ENCODE peak calls at places on chromosome X, in five cellular contexts. N is HepG2, O is SK-N-SH, I is K562, M is GM12878. T is an unnamed sample.

GRCh38 chrX:121671649-121672048 is 624.2 kb downstream of the GLUD2 start:
- DNase-seq in N (no peak), O (no peak), I (no peak), M (peak; percentile 7), T (no peak)

GRCh38 chrX:117094149-117094548 is 631.4 kb upstream of the CT83 start:
- DNase-seq in N (no peak), O (no peak), I (no peak), M (no peak), T (no peak)

GRCh38 chrX:74924449-74925209 is 623 bp downstream of the NEXMIF start:
- DNase-seq in N (no peak), O (peak; percentile 65), I (no peak), M (no peak), T (no peak)

GRCh38 chrX:102720237-102721168 is at the start of gene GPRASP3:
- DNase-seq in N (no peak), O (peak; percentile 73), I (peak; percentile 58), M (no peak), T (no peak)

GRCh38 chrX:13223868-13224555 is 95.8 kb downstream of the ATXN3L start:
- DNase-seq in N (peak; percentile 39), O (no peak), I (no peak), M (no peak), T (peak; percentile 51)

GRCh38 chrX:72306085-72306801 is 529 bp upstream of the CITED1 start:
- DNase-seq in N (no peak), O (peak; percentile 75), I (peak; percentile 28), M (no peak), T (no peak)

GRCh38 chrX:129663171-129663570 is 8.4 kb upstream of the APLN start:
- DNase-seq in N (no peak), O (no peak), I (no peak), M (no peak), T (no peak)

GRCh38 chrX:115940348-115940747 is 230.2 kb upstream of the AGTR2 start:
- DNase-seq in N (no peak), O (no peak), I (no peak), M (no peak), T (no peak)

GRCh38 chrX:141732031-141732430 is 33.5 kb upstream of the SPANXD start:
- DNase-seq in N (no peak), O (no peak), I (no peak), M (no peak), T (no peak)

GRCh38 chrX:47145408-47146120 is 543 bp downstream of the RBM10 start:
- DNase-seq in N (no peak), O (peak; percentile 71), I (peak; percentile 57), M (no peak), T (no peak)

GRCh38 chrX:65679071-65679540 is 11.7 kb downstream of the MSN start:
- DNase-seq in N (no peak), O (no peak), I (no peak), M (no peak), T (no peak)

GRCh38 chrX:103157511-103158316 is 57.2 kb upstream of the BEX4 start:
- DNase-seq in N (peak; percentile 6), O (peak; percentile 46), I (peak; percentile 31), M (no peak), T (no peak)

GRCh38 chrX:123267220-123267619 is 83.1 kb downstream of the GRIA3 start:
- DNase-seq in N (no peak), O (no peak), I (no peak), M (no peak), T (no peak)

GRCh38 chrX:35664838-35665237 is 133.3 kb upstream of the MAGEB16 start:
- DNase-seq in N (no peak), O (no peak), I (no peak), M (no peak), T (no peak)

GRCh38 chrX:40757058-40757457 is 21.7 kb upstream of the MED14 start:
- DNase-seq in N (peak; percentile 7), O (no peak), I (no peak), M (no peak), T (no peak)

GRCh38 chrX:16869393-16870094 is 618 bp downstream of the RBBP7 start:
- DNase-seq in N (no peak), O (peak; percentile 77), I (peak; percentile 61), M (no peak), T (no peak)

GRCh38 chrX:9614016-9614415 is 149.2 kb downstream of the TBL1X start:
- DNase-seq in N (no peak), O (no peak), I (no peak), M (no peak), T (no peak)

GRCh38 chrX:133495464-133496391 is 80.4 kb upstream of the GPC4 start:
- DNase-seq in N (no peak), O (no peak), I (no peak), M (no peak), T (no peak)

GRCh38 chrX:2627272-2627867 is 63.7 kb upstream of the CD99 start:
- DNase-seq in N (peak; percentile 71), O (peak; percentile 19), I (peak; percentile 17), M (no peak), T (peak; percentile 44)

GRCh38 chrX:132023117-132023895 is at the start of gene STK26:
- DNase-seq in N (peak; percentile 44), O (peak; percentile 77), I (peak; percentile 81), M (no peak), T (peak; percentile 43)

GRCh38 chrX:26558719-26559386 is 342.9 kb downstream of the MAGEB5 start:
- DNase-seq in N (no peak), O (no peak), I (no peak), M (no peak), T (no peak)

GRCh38 chrX:151240237-151240636 is 63.9 kb downstream of the GPR50 start:
- DNase-seq in N (no peak), O (no peak), I (no peak), M (no peak), T (no peak)

GRCh38 chrX:37746268-37746931 is 33.5 kb upstream of the CYBB start:
- DNase-seq in N (no peak), O (no peak), I (no peak), M (peak; percentile 72), T (no peak)

GRCh38 chrX:40266490-40267333 is 169.0 kb upstream of the BCOR start:
- DNase-seq in N (peak; percentile 23), O (peak; percentile 87), I (peak; percentile 68), M (no peak), T (peak; percentile 29)

GRCh38 chrX:6954836-6955235 is 192.7 kb upstream of the STS start:
- DNase-seq in N (no peak), O (no peak), I (no peak), M (no peak), T (no peak)

GRCh38 chrX:152072236-152072635 is 66.1 kb downstream of the MAGEA10 start:
- DNase-seq in N (peak; percentile 0), O (no peak), I (no peak), M (no peak), T (no peak)

GRCh38 chrX:123424546-123424945 is 240.5 kb downstream of the GRIA3 start:
- DNase-seq in N (no peak), O (no peak), I (no peak), M (peak; percentile 52), T (no peak)

DNA sequence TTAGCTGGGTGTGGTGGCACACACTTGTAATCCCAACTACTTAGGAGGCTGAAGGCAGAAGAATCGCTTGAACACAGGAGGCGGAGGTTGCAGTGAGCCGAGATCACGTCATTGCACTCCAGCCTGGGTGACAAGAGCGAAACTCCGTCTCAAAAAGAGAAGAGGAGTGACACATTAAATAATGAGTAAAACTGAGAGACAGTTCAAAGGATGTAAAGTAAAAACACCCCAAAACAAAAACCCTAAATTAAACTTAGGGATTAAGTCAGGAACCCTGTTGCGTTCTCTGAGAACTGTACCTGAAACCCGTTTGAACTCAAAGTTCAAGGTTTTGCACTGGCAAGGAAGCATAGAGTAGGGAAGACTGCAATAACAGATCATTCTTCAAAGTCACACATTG is 141.7 kb downstream of the BRWD3 start:
- DNase-seq in N (no peak), O (no peak), I (no peak), M (no peak), T (no peak)
- TF ChIP-seq ZBTB33 in N (no peak), O (no peak), I (no peak), M (no peak), T (no peak)

GRCh38 chrX:153984351-153985178 is 12.0 kb downstream of the TMEM187 start:
- DNase-seq in N (no peak), O (no peak), I (peak; percentile 55), M (no peak), T (no peak)
- H3K4me1 ChIP-seq in N (peaks cover 20% of the 10 kb centered on the region), O (no peaks in the 10 kb centered on the region), I (peaks cover 13% of the 10 kb centered on the region), M (peaks cover 39% of the 10 kb centered on the region), T (no peaks in the 10 kb centered on the region)

DNA sequence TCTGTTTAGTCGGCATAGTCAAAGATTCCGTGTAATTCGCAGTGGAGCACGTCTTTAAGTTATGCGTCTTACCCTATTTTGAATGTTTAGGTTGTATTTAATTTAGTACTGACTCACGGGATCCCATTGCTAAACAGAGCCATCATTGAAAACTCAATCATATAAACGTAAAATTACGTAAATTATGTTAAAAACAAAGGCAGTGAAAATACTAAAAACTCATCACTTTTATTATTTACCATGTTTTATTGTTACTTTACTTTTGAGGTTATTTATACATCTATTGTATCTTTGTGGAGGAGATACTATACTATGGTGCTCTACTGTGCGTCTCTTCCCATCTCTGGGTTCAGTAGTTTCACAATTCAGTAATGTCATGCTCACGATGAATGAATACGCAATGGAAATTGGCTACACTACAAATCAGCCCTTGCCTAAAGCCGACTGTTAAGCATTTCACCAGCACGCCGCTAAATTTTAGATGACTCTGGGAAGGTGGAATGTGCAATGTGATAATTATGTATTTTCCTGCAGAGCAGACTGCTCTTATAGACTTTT is 944 bp downstream of the FUNDC2 start:
- DNase-seq in N (peak; percentile 11), O (no peak), I (no peak), M (no peak), T (peak; percentile 23)
- TF ChIP-seq ZBTB33 in N (no peak), O (no peak), I (no peak), M (no peak), T (no peak)

DNA sequence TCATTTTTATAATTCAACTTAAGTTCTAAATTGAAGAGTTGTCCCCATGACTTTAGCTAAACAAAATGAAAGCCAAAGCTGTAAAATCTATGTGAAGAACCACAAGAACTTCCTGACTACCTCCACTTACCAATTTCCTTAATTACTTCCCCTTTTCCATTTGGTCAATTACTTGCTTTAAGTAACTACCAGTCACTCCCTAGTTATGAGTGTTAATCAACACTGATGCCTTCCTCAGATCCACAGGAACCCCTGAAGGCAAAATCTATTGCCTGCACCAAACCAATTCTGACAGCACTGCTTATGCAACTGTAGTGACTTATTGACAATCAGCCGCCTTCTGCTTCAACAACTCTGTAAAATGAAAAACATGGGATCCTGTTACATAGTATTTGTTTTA is 10.5 kb downstream of the RBMX start:
- DNase-seq in N (no peak), O (no peak), I (no peak), M (no peak), T (no peak)
- H3K4me1 ChIP-seq in N (peaks cover 41% of the 10 kb centered on the region), O (no peaks in the 10 kb centered on the region), I (no peaks in the 10 kb centered on the region), M (no peaks in the 10 kb centered on the region), T (no peaks in the 10 kb centered on the region)

GRCh38 chrX:108419401-108419800 is 18.8 kb downstream of the COL4A6 start:
- DNase-seq in N (no peak), O (no peak), I (no peak), M (no peak), T (no peak)
- TF ChIP-seq ZBTB33 in N (no peak), O (no peak), I (no peak), M (no peak), T (no peak)